ENCODE peak calls at places on chromosomes 13 and 19, in seven cellular contexts. Q is H1, A is mesendoderm, M is neuronal stem cell, X is IMR-90, R is H9, K is trophoblast cell. O is an unnamed sample.
A peak's percentile ranks its signal among the peaks of the same experiment; 100 is the strongest.

GRCh38 chr19:18259848-18260247 is 14.4 kb downstream of the IQCN start:
- DNase-seq in R (no peak), X (no peak), K (no peak), A (no peak), M (no peak), Q (no peak), O (peak; percentile 54)

GRCh38 chr19:12779162-12779993 is 4.0 kb upstream of the HOOK2 start:
- DNase-seq in M (no peak), K (no peak), Q (no peak), R (no peak), A (peak; percentile 71), X (peak; percentile 77), O (peak; percentile 93)

GRCh38 chr13:41639955-41640780 is 182.8 kb downstream of the RGCC start:
- DNase-seq in M (no peak), A (no peak), R (no peak), Q (no peak), X (no peak), K (no peak), O (peak; percentile 52)

GRCh38 chr13:95385808-95386207 is 84.6 kb upstream of the ABCC4 start:
- DNase-seq in R (no peak), M (no peak), Q (no peak), K (no peak), X (no peak), A (no peak), O (no peak)

GRCh38 chr13:21399741-21400140 is 59.4 kb downstream of the ZDHHC20 start:
- DNase-seq in A (no peak), R (no peak), Q (no peak), M (no peak), X (peak; percentile 18), K (no peak), O (peak; percentile 10)

GRCh38 chr13:60267498-60268202 is 103.9 kb upstream of the DIAPH3 start:
- DNase-seq in M (no peak), K (no peak), A (peak; percentile 78), R (peak; percentile 80), Q (no peak), X (no peak), O (peak; percentile 3)

GRCh38 chr13:31050486-31051400 is 111.0 kb downstream of the HSPH1 start:
- DNase-seq in X (peak; percentile 57), Q (no peak), A (peak; percentile 7), K (no peak), M (no peak), R (no peak), O (peak; percentile 40)

GRCh38 chr19:35261356-35262100 is 7.2 kb upstream of the USF2 start:
- DNase-seq in K (no peak), A (no peak), Q (no peak), R (peak; percentile 18), X (no peak), M (no peak), O (no peak)

GRCh38 chr13:71374471-71375041 is 492.4 kb downstream of the DACH1 start:
- DNase-seq in K (no peak), R (no peak), Q (no peak), M (no peak), A (peak; percentile 6), X (no peak), O (peak; percentile 66)

GRCh38 chr19:947707-948533 is 22.1 kb downstream of the ARID3A start:
- DNase-seq in Q (no peak), X (no peak), K (peak; percentile 68), R (no peak), M (no peak), A (no peak), O (no peak)

GRCh38 chr13:74158606-74159352 is 24.6 kb upstream of the KLF12 start:
- DNase-seq in X (no peak), A (no peak), K (no peak), Q (no peak), R (no peak), M (no peak), O (no peak)

GRCh38 chr13:74153316-74153715 is 19.1 kb upstream of the KLF12 start:
- DNase-seq in X (no peak), Q (no peak), K (no peak), M (no peak), R (no peak), A (no peak), O (no peak)

GRCh38 chr13:74162135-74162534 is 27.9 kb upstream of the KLF12 start:
- DNase-seq in K (no peak), X (no peak), Q (no peak), R (no peak), A (no peak), M (no peak), O (no peak)

GRCh38 chr13:74162782-74163181 is 28.6 kb upstream of the KLF12 start:
- DNase-seq in Q (no peak), K (no peak), A (no peak), R (no peak), X (no peak), M (no peak), O (no peak)

DNA sequence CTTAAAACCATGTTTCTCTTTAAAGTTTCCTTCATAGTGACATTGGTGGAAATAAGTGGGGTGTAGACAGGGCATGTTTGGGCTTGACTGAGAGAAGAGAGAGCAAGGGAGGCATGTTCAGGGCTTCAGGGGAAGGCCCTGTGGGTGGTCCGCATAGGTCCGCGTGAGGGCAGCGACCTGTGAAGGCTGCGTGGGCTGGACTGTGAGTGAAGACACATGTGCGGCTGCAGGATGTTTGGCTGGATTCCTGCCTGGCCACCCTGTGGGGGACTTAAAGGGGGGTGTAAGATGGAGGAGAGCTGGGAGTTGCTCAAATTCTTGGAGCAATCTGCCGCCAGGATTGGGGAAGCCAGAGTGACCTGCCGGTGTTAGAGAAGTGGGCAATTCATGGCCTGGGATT is 23.8 kb upstream of the KLF12 start:
- DNase-seq in K (no peak), M (no peak), A (no peak), X (peak; percentile 47), R (no peak), Q (no peak), O (no peak)
- H3K23ac ChIP-seq in K (no peak overlapping the region), M (no peak overlapping the region), A (no peak overlapping the region), X (peak overlapping the region; percentile 3), R (no peak overlapping the region), Q (no peak overlapping the region), O (no peak overlapping the region)

GRCh38 chr13:80465321-80465720 is 124.4 kb upstream of the SPRY2 start:
- DNase-seq in Q (no peak), R (no peak), A (no peak), K (no peak), M (no peak), X (no peak), O (no peak)

GRCh38 chr13:80469105-80469840 is 128.3 kb upstream of the SPRY2 start:
- DNase-seq in K (no peak), R (no peak), X (no peak), A (no peak), M (no peak), Q (no peak), O (peak; percentile 6)

GRCh38 chr13:80475718-80476117 is 134.8 kb upstream of the SPRY2 start:
- DNase-seq in Q (no peak), M (no peak), K (no peak), X (no peak), A (peak; percentile 37), R (no peak), O (no peak)

GRCh38 chr13:80473695-80474094 is 132.8 kb upstream of the SPRY2 start:
- DNase-seq in Q (no peak), K (no peak), R (no peak), A (no peak), M (no peak), X (peak; percentile 18), O (peak; percentile 72)

DNA sequence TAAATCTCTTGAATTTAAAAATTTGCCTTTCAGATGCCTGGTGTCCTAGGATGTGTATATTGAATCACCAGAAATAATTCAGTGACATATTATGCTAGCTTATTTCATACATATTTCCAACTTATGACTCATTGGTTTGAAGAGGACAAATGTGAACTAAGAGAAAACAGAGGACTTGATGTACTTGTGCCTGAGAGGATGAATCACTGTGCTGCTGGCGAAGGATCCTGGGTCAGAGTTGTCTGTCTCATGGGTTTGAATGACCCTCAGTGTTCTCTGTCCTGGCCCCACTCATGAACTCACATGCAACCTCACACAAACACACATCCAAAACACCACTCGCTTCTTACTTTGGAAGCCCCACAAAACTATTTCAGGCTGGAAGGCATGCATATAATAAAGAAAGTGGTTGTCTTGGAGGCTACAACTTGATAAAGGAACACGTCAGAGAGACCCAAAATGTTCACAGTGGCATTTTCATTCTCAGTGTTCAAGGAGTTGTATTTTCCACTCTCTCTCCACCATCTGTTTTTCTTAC is 129.0 kb upstream of the SPRY2 start:
- DNase-seq in X (peak; percentile 31), A (no peak), M (no peak), R (no peak), Q (no peak), K (peak; percentile 3), O (peak; percentile 92)
- H3K23ac ChIP-seq in X (no peak overlapping the region), A (no peak overlapping the region), M (no peak overlapping the region), R (no peak overlapping the region), Q (no peak overlapping the region), K (no peak overlapping the region), O (no peak overlapping the region)

DNA sequence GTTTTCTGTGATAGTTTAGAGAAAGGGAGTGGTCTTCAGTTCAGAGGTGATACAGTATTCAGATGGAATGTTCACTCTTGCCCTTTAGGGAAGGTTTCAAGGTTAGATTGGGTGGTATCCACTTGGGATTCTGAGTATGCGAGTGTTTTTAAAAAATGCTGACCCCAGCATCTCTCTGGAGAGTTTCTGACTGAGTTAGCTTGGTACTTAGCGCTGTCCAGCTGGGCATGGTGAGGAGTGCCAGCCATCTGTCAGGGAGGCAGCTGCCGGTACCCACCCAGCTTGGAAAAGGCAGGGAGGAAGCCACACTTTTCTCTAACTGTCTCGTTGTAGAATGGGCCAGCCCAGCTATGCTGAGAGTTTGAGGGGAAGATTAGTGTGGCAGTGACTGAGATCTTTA is 63.3 kb downstream of the ARHGEF7 start:
- DNase-seq in K (no peak), Q (no peak), X (no peak), R (no peak), M (no peak), A (no peak), O (no peak)
- H3K23ac ChIP-seq in K (no peak overlapping the region), Q (no peak overlapping the region), X (no peak overlapping the region), R (no peak overlapping the region), M (no peak overlapping the region), A (no peak overlapping the region), O (no peak overlapping the region)

GRCh38 chr19:38219221-38219620 is 4.8 kb downstream of the DPF1 start:
- DNase-seq in Q (no peak), A (no peak), R (no peak), X (no peak), M (no peak), K (no peak), O (no peak)

GRCh38 chr19:38216785-38217746 is 7.0 kb downstream of the DPF1 start:
- DNase-seq in A (no peak), R (no peak), Q (no peak), K (no peak), X (no peak), M (no peak), O (no peak)

GRCh38 chr19:38221919-38222828 is 1.8 kb downstream of the DPF1 start:
- DNase-seq in R (peak; percentile 65), K (no peak), M (no peak), A (no peak), Q (no peak), X (no peak), O (no peak)

GRCh38 chr19:38221421-38221820 is 2.6 kb downstream of the DPF1 start:
- DNase-seq in M (no peak), R (no peak), Q (no peak), A (no peak), X (no peak), K (no peak), O (no peak)

GRCh38 chr19:38218204-38218603 is 5.8 kb downstream of the DPF1 start:
- DNase-seq in Q (no peak), X (no peak), M (no peak), R (no peak), A (no peak), K (no peak), O (no peak)
- H3K23ac ChIP-seq in Q (no peak overlapping the region), X (no peak overlapping the region), M (no peak overlapping the region), R (no peak overlapping the region), A (no peak overlapping the region), K (no peak overlapping the region), O (no peak overlapping the region)